ENCODE peak calls at places on chromosomes 12 and 14, in eight cellular contexts. O is ELF-1; C is activated CD8-positive, alpha-beta memory T cell treated with anti-CD3 and anti-CD28 coated beads for 24 hours; P is GM10248; K is tibial artery; Q is H54; F is ACHN; N is NCI-H774. Y is an unnamed sample.

GRCh38 chr12:93358058-93358457 is 19.7 kb upstream of the NUDT4 start:
- DNase-seq in O (no peak), C (no peak), P (peak; percentile 57), K (no peak), Q (no peak), F (no peak), N (no peak), Y (no peak)

GRCh38 chr12:113112043-113112899 is 23.3 kb downstream of the RASAL1 start:
- DNase-seq in O (peak; percentile 59), C (no peak), P (no peak), K (no peak), Q (no peak), F (no peak), N (no peak), Y (no peak)

GRCh38 chr14:70931008-70931407 is 23.7 kb downstream of the PCNX1 start:
- DNase-seq in O (no peak), C (no peak), P (no peak), K (no peak), Q (no peak), F (no peak), N (no peak), Y (no peak)

GRCh38 chr12:72677187-72677586 is 405.0 kb downstream of the TRHDE start:
- DNase-seq in O (no peak), C (no peak), P (no peak), K (no peak), Q (no peak), F (no peak), N (no peak), Y (no peak)

GRCh38 chr12:31431721-31432120 is 105.8 kb upstream of the SINHCAF start:
- DNase-seq in O (no peak), C (no peak), P (no peak), K (no peak), Q (no peak), F (no peak), N (no peak), Y (no peak)

GRCh38 chr12:1819050-1819449 is 1.3 kb upstream of the LRTM2 start:
- DNase-seq in O (no peak), C (no peak), P (no peak), K (no peak), Q (no peak), F (no peak), N (no peak), Y (no peak)

GRCh38 chr14:40347675-40348074 is 915.4 kb upstream of the FBXO33 start:
- DNase-seq in O (peak; percentile 35), C (no peak), P (no peak), K (no peak), Q (no peak), F (no peak), N (no peak), Y (no peak)

GRCh38 chr12:4829161-4829792 is 80.4 kb upstream of the KCNA1 start:
- DNase-seq in O (no peak), C (no peak), P (peak; percentile 76), K (no peak), Q (no peak), F (no peak), N (no peak), Y (no peak)

GRCh38 chr14:56121786-56122185 is 3.6 kb downstream of the PELI2 start:
- DNase-seq in O (no peak), C (no peak), P (no peak), K (no peak), Q (no peak), F (no peak), N (no peak), Y (no peak)

GRCh38 chr12:64682572-64683277 is 72.4 kb downstream of the RASSF3 start:
- DNase-seq in O (peak; percentile 83), C (no peak), P (no peak), K (peak; percentile 86), Q (no peak), F (no peak), N (peak; percentile 56), Y (no peak)

GRCh38 chr14:34356267-34356660 is 105.8 kb downstream of the SPTSSA start:
- DNase-seq in O (peak; percentile 44), C (no peak), P (no peak), K (no peak), Q (no peak), F (no peak), N (no peak), Y (no peak)

GRCh38 chr12:26493656-26494055 is 298.3 kb downstream of the SSPN start:
- DNase-seq in O (no peak), C (no peak), P (no peak), K (no peak), Q (no peak), F (peak; percentile 48), N (no peak), Y (no peak)

GRCh38 chr12:4327293-4327692 is 6.3 kb downstream of the TIGAR start:
- DNase-seq in O (no peak), C (no peak), P (no peak), K (no peak), Q (no peak), F (no peak), N (no peak), Y (no peak)

GRCh38 chr14:100904307-100905019 is 941 bp upstream of the RTL1 start:
- DNase-seq in O (peak; percentile 59), C (peak; percentile 47), P (no peak), K (no peak), Q (no peak), F (no peak), N (no peak), Y (no peak)

GRCh38 chr14:49303952-49304516 is 282.1 kb downstream of the RPS29 start:
- DNase-seq in O (peak; percentile 41), C (no peak), P (no peak), K (no peak), Q (peak; percentile 2), F (peak; percentile 44), N (no peak), Y (no peak)

GRCh38 chr14:51776102-51776894 is 84.1 kb upstream of the GNG2 start:
- DNase-seq in O (peak; percentile 93), C (peak; percentile 63), P (peak; percentile 71), K (no peak), Q (peak; percentile 68), F (peak; percentile 74), N (no peak), Y (peak; percentile 65)

GRCh38 chr14:50773632-50774541 is 57.1 kb downstream of the NIN start:
- DNase-seq in O (peak; percentile 54), C (peak; percentile 70), P (no peak), K (no peak), Q (peak; percentile 19), F (peak; percentile 49), N (no peak), Y (peak; percentile 71)

GRCh38 chr12:92136883-92137582 is 8.6 kb downstream of the BTG1 start:
- DNase-seq in O (no peak), C (no peak), P (no peak), K (no peak), Q (no peak), F (peak; percentile 73), N (no peak), Y (no peak)

GRCh38 chr14:51873221-51873893 is 12.9 kb downstream of the GNG2 start:
- DNase-seq in O (no peak), C (no peak), P (peak; percentile 69), K (no peak), Q (peak; percentile 18), F (no peak), N (peak; percentile 84), Y (peak; percentile 69)

GRCh38 chr14:89617471-89618291 is 200.6 kb upstream of the FOXN3 start:
- DNase-seq in O (peak; percentile 52), C (peak; percentile 77), P (peak; percentile 46), K (no peak), Q (no peak), F (no peak), N (no peak), Y (peak; percentile 61)

GRCh38 chr12:102811125-102811737 is 105.8 kb downstream of the PAH start:
- DNase-seq in O (peak; percentile 63), C (no peak), P (peak; percentile 25), K (no peak), Q (no peak), F (peak; percentile 51), N (peak; percentile 60), Y (no peak)

GRCh38 chr14:102795060-102795925 is 18.0 kb downstream of the TRAF3 start:
- DNase-seq in O (peak; percentile 63), C (no peak), P (no peak), K (peak; percentile 73), Q (peak; percentile 67), F (peak; percentile 64), N (peak; percentile 80), Y (peak; percentile 70)

GRCh38 chr12:12533238-12533829 is 29.3 kb downstream of the DUSP16 start:
- DNase-seq in O (peak; percentile 86), C (no peak), P (no peak), K (no peak), Q (no peak), F (no peak), N (peak; percentile 15), Y (no peak)

Y was measured in SJSA1.